ENCODE peak calls at places on chromosome 9, in nine cellular contexts. One of them, this sample, is unnamed. For H3K36me3, the result is how much of the 10 kb centered on the place peaks cover.

GRCh38 chr9:20670395-20670794 is 13.7 kb upstream of the FOCAD start:
- DNase-seq in PC-3: no peak
- DNase-seq in kidney: no peak
- DNase-seq in K562: no peak
- DNase-seq in GM23338: no peak
- DNase-seq in colonic mucosa: no peak
- DNase-seq in prostate gland: no peak
- DNase-seq in WERI-Rb-1: no peak
- DNase-seq in CD8-positive, alpha-beta T cell: no peak
- DNase-seq in this sample: no peak

GRCh38 chr9:105290401-105290800 is 46.0 kb downstream of the SLC44A1 start:
- DNase-seq in PC-3: peak
- DNase-seq in kidney: no peak
- DNase-seq in K562: no peak
- DNase-seq in GM23338: no peak
- DNase-seq in colonic mucosa: no peak
- DNase-seq in prostate gland: peak
- DNase-seq in WERI-Rb-1: no peak
- DNase-seq in CD8-positive, alpha-beta T cell: no peak
- DNase-seq in this sample: no peak

GRCh38 chr9:126303488-126303887 is 23.1 kb upstream of the MVB12B start:
- DNase-seq in PC-3: no peak
- DNase-seq in kidney: no peak
- DNase-seq in K562: no peak
- DNase-seq in GM23338: peak
- DNase-seq in colonic mucosa: peak
- DNase-seq in prostate gland: no peak
- DNase-seq in WERI-Rb-1: no peak
- DNase-seq in CD8-positive, alpha-beta T cell: no peak
- DNase-seq in this sample: no peak

GRCh38 chr9:26950521-26950920 is 3.5 kb upstream of the PLAA start:
- DNase-seq in PC-3: no peak
- DNase-seq in kidney: no peak
- DNase-seq in K562: no peak
- DNase-seq in GM23338: no peak
- DNase-seq in colonic mucosa: no peak
- DNase-seq in prostate gland: no peak
- DNase-seq in WERI-Rb-1: no peak
- DNase-seq in CD8-positive, alpha-beta T cell: no peak
- DNase-seq in this sample: no peak

GRCh38 chr9:90864779-90865178 is 63.2 kb downstream of the SYK start:
- DNase-seq in PC-3: no peak
- DNase-seq in kidney: no peak
- DNase-seq in K562: no peak
- DNase-seq in GM23338: no peak
- DNase-seq in colonic mucosa: no peak
- DNase-seq in prostate gland: no peak
- DNase-seq in WERI-Rb-1: no peak
- DNase-seq in CD8-positive, alpha-beta T cell: no peak
- DNase-seq in this sample: no peak

GRCh38 chr9:8558176-8558575 is 758.6 kb upstream of the DMAC1 start:
- DNase-seq in PC-3: peak
- DNase-seq in kidney: no peak
- DNase-seq in K562: no peak
- DNase-seq in GM23338: no peak
- DNase-seq in colonic mucosa: no peak
- DNase-seq in prostate gland: no peak
- DNase-seq in WERI-Rb-1: no peak
- DNase-seq in CD8-positive, alpha-beta T cell: no peak
- DNase-seq in this sample: no peak

GRCh38 chr9:114592356-114592755 is 4.8 kb downstream of the ATP6V1G1 start:
- DNase-seq in PC-3: peak
- DNase-seq in kidney: no peak
- DNase-seq in K562: no peak
- DNase-seq in GM23338: peak
- DNase-seq in colonic mucosa: no peak
- DNase-seq in prostate gland: peak
- DNase-seq in WERI-Rb-1: no peak
- DNase-seq in CD8-positive, alpha-beta T cell: peak
- DNase-seq in this sample: no peak

GRCh38 chr9:109969559-109970237 is 189.7 kb downstream of the PALM2AKAP2 start:
- DNase-seq in PC-3: no peak
- DNase-seq in kidney: no peak
- DNase-seq in K562: no peak
- DNase-seq in GM23338: no peak
- DNase-seq in colonic mucosa: no peak
- DNase-seq in prostate gland: no peak
- DNase-seq in WERI-Rb-1: no peak
- DNase-seq in CD8-positive, alpha-beta T cell: no peak
- DNase-seq in this sample: no peak

GRCh38 chr9:69582544-69583297 is 89.5 kb downstream of the APBA1 start:
- DNase-seq in PC-3: peak
- DNase-seq in kidney: no peak
- DNase-seq in K562: no peak
- DNase-seq in GM23338: peak
- DNase-seq in colonic mucosa: no peak
- DNase-seq in prostate gland: no peak
- DNase-seq in WERI-Rb-1: no peak
- DNase-seq in CD8-positive, alpha-beta T cell: no peak
- DNase-seq in this sample: no peak

GRCh38 chr9:114495992-114496391 is 9.3 kb downstream of the WHRN start:
- DNase-seq in PC-3: no peak
- DNase-seq in kidney: no peak
- DNase-seq in K562: no peak
- DNase-seq in GM23338: no peak
- DNase-seq in colonic mucosa: no peak
- DNase-seq in prostate gland: no peak
- DNase-seq in WERI-Rb-1: no peak
- DNase-seq in CD8-positive, alpha-beta T cell: no peak
- DNase-seq in this sample: no peak

GRCh38 chr9:114124666-114125580 is 25.8 kb upstream of the KIF12 start:
- DNase-seq in PC-3: no peak
- DNase-seq in kidney: peak
- DNase-seq in K562: no peak
- DNase-seq in GM23338: no peak
- DNase-seq in colonic mucosa: no peak
- DNase-seq in prostate gland: no peak
- DNase-seq in WERI-Rb-1: no peak
- DNase-seq in CD8-positive, alpha-beta T cell: no peak
- DNase-seq in this sample: no peak

GRCh38 chr9:72675586-72675985 is 154.2 kb downstream of the TMC1 start:
- DNase-seq in PC-3: no peak
- DNase-seq in kidney: no peak
- DNase-seq in K562: no peak
- DNase-seq in GM23338: no peak
- DNase-seq in colonic mucosa: no peak
- DNase-seq in prostate gland: no peak
- DNase-seq in WERI-Rb-1: no peak
- DNase-seq in CD8-positive, alpha-beta T cell: no peak
- DNase-seq in this sample: no peak

GRCh38 chr9:134295101-134295745 is 31.0 kb upstream of the RXRA start:
- DNase-seq in PC-3: no peak
- DNase-seq in kidney: peak
- DNase-seq in K562: no peak
- DNase-seq in GM23338: no peak
- DNase-seq in colonic mucosa: no peak
- DNase-seq in prostate gland: no peak
- DNase-seq in WERI-Rb-1: no peak
- DNase-seq in CD8-positive, alpha-beta T cell: no peak
- DNase-seq in this sample: no peak

GRCh38 chr9:6552033-6552737 is 93.3 kb downstream of the GLDC start:
- DNase-seq in PC-3: peak
- DNase-seq in kidney: no peak
- DNase-seq in K562: no peak
- DNase-seq in GM23338: peak
- DNase-seq in colonic mucosa: no peak
- DNase-seq in prostate gland: no peak
- DNase-seq in WERI-Rb-1: peak
- DNase-seq in CD8-positive, alpha-beta T cell: no peak
- DNase-seq in this sample: no peak
- H3K36me3 ChIP-seq in PC-3: under half
- H3K36me3 ChIP-seq in kidney: under half
- H3K36me3 ChIP-seq in K562: under half
- H3K36me3 ChIP-seq in GM23338: under half
- H3K36me3 ChIP-seq in colonic mucosa: under half
- H3K36me3 ChIP-seq in prostate gland: under half
- H3K36me3 ChIP-seq in WERI-Rb-1: under half
- H3K36me3 ChIP-seq in CD8-positive, alpha-beta T cell: under half
- H3K36me3 ChIP-seq in this sample: under half

DNA sequence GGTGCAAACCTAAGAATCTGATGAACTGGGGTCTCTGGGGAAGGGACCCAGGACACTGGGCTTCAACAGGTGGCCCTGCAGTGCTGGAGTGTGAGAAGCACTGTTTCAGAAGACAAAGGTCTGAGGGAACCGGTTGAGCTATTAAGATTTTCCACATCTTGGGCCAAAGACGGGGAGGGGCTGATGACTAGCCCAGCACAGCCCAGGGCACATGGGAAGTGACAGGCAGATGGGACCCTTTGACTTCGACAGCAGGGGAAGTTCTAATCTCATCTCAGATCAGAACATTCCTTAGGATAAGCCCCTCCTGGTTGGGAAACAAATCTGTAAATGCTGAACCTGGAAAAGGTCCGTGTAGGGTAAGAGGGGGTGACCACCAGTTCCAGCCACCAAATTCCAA is 67.4 kb downstream of the RAPGEF1 start:
- DNase-seq in PC-3: no peak
- DNase-seq in kidney: no peak
- DNase-seq in K562: no peak
- DNase-seq in GM23338: no peak
- DNase-seq in colonic mucosa: no peak
- DNase-seq in prostate gland: no peak
- DNase-seq in WERI-Rb-1: no peak
- DNase-seq in CD8-positive, alpha-beta T cell: no peak
- DNase-seq in this sample: peak
- H3K4me3 ChIP-seq in PC-3: no peak
- H3K4me3 ChIP-seq in kidney: no peak
- H3K4me3 ChIP-seq in K562: no peak
- H3K4me3 ChIP-seq in GM23338: no peak
- H3K4me3 ChIP-seq in colonic mucosa: no peak
- H3K4me3 ChIP-seq in prostate gland: no peak
- H3K4me3 ChIP-seq in WERI-Rb-1: no peak
- H3K4me3 ChIP-seq in CD8-positive, alpha-beta T cell: no peak
- H3K4me3 ChIP-seq in this sample: no peak

GRCh38 chr9:117247271-117247670 is 167.6 kb downstream of the ASTN2 start:
- DNase-seq in PC-3: no peak
- DNase-seq in kidney: no peak
- DNase-seq in K562: no peak
- DNase-seq in GM23338: peak
- DNase-seq in colonic mucosa: no peak
- DNase-seq in prostate gland: peak
- DNase-seq in WERI-Rb-1: peak
- DNase-seq in CD8-positive, alpha-beta T cell: no peak
- DNase-seq in this sample: no peak
- TF ChIP-seq CTCF in PC-3: peak
- TF ChIP-seq CTCF in kidney: peak
- TF ChIP-seq CTCF in K562: no peak
- TF ChIP-seq CTCF in GM23338: peak
- TF ChIP-seq CTCF in colonic mucosa: no peak
- TF ChIP-seq CTCF in prostate gland: no peak
- TF ChIP-seq CTCF in WERI-Rb-1: peak
- TF ChIP-seq CTCF in CD8-positive, alpha-beta T cell: no peak
- TF ChIP-seq CTCF in this sample: peak

GRCh38 chr9:33340186-33340585 is 49.9 kb downstream of the NFX1 start:
- DNase-seq in PC-3: no peak
- DNase-seq in kidney: no peak
- DNase-seq in K562: no peak
- DNase-seq in GM23338: peak
- DNase-seq in colonic mucosa: no peak
- DNase-seq in prostate gland: no peak
- DNase-seq in WERI-Rb-1: no peak
- DNase-seq in CD8-positive, alpha-beta T cell: no peak
- DNase-seq in this sample: no peak
- H3K36me3 ChIP-seq in PC-3: under half
- H3K36me3 ChIP-seq in kidney: under half
- H3K36me3 ChIP-seq in K562: half or more
- H3K36me3 ChIP-seq in GM23338: half or more
- H3K36me3 ChIP-seq in colonic mucosa: under half
- H3K36me3 ChIP-seq in prostate gland: under half
- H3K36me3 ChIP-seq in WERI-Rb-1: half or more
- H3K36me3 ChIP-seq in CD8-positive, alpha-beta T cell: under half
- H3K36me3 ChIP-seq in this sample: half or more

GRCh38 chr9:137970098-137970497 is 92.5 kb downstream of the CACNA1B start:
- DNase-seq in PC-3: no peak
- DNase-seq in kidney: peak
- DNase-seq in K562: no peak
- DNase-seq in GM23338: no peak
- DNase-seq in colonic mucosa: no peak
- DNase-seq in prostate gland: no peak
- DNase-seq in WERI-Rb-1: no peak
- DNase-seq in CD8-positive, alpha-beta T cell: no peak
- DNase-seq in this sample: no peak

GRCh38 chr9:137972355-137972987 is 94.9 kb downstream of the CACNA1B start:
- DNase-seq in PC-3: no peak
- DNase-seq in kidney: peak
- DNase-seq in K562: no peak
- DNase-seq in GM23338: no peak
- DNase-seq in colonic mucosa: no peak
- DNase-seq in prostate gland: no peak
- DNase-seq in WERI-Rb-1: no peak
- DNase-seq in CD8-positive, alpha-beta T cell: no peak
- DNase-seq in this sample: peak

GRCh38 chr9:137972988-137973470 is 95.4 kb downstream of the CACNA1B start:
- DNase-seq in PC-3: no peak
- DNase-seq in kidney: peak
- DNase-seq in K562: no peak
- DNase-seq in GM23338: no peak
- DNase-seq in colonic mucosa: no peak
- DNase-seq in prostate gland: no peak
- DNase-seq in WERI-Rb-1: peak
- DNase-seq in CD8-positive, alpha-beta T cell: no peak
- DNase-seq in this sample: no peak

GRCh38 chr9:137970686-137971476 is 93.3 kb downstream of the CACNA1B start:
- DNase-seq in PC-3: no peak
- DNase-seq in kidney: peak
- DNase-seq in K562: no peak
- DNase-seq in GM23338: no peak
- DNase-seq in colonic mucosa: no peak
- DNase-seq in prostate gland: no peak
- DNase-seq in WERI-Rb-1: peak
- DNase-seq in CD8-positive, alpha-beta T cell: no peak
- DNase-seq in this sample: peak

DNA sequence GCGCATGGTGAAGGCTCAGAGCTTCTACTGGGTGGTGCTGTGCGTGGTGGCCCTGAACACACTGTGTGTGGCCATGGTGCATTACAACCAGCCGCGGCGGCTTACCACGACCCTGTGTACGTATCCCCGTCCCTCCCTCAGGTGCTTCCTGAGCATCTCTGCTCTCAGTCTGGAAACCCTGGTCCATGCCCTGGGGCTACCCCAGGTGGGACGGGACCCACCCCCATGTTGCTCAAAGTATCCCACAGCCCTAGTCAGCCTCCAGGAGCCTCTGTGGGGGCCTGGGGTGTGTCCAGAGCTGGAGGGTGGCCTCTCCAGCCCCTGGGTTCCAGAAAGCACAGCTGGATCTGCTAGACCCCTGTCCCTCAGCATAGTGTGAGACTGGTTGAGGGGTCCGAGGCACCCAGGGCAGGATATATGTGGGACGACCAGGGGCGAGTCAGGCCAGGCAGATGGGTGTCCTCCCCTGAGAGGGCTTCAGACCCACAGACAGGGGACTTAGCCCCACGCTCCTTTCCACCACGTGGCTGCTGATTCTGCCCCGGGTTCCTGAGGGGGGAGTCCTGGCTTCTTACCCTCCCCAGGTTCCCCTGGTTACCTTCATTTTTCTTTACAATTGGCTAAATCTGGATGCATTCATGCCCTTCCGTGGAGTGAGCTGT is 94.0 kb downstream of the CACNA1B start:
- DNase-seq in PC-3: no peak
- DNase-seq in kidney: peak
- DNase-seq in K562: no peak
- DNase-seq in GM23338: no peak
- DNase-seq in colonic mucosa: no peak
- DNase-seq in prostate gland: no peak
- DNase-seq in WERI-Rb-1: no peak
- DNase-seq in CD8-positive, alpha-beta T cell: no peak
- DNase-seq in this sample: peak
- H3K4me3 ChIP-seq in PC-3: no peak
- H3K4me3 ChIP-seq in kidney: no peak
- H3K4me3 ChIP-seq in K562: no peak
- H3K4me3 ChIP-seq in GM23338: no peak
- H3K4me3 ChIP-seq in colonic mucosa: no peak
- H3K4me3 ChIP-seq in prostate gland: no peak
- H3K4me3 ChIP-seq in WERI-Rb-1: no peak
- H3K4me3 ChIP-seq in CD8-positive, alpha-beta T cell: no peak
- H3K4me3 ChIP-seq in this sample: no peak